ENCODE peak calls at places on chromosomes 4 and X, in ten cellular contexts. V is ureter, U is fibroblast of pulmonary artery, O is B cell, C is K562, Q is HEK293T, Y is kidney tubule cell, B is NCI-H345, R is COR-L47, D is mesenteric fat pad. I is an unnamed sample.

GRCh38 chr4:3267576-3268394 is 18.8 kb downstream of the MSANTD1 start:
- DNase-seq in V (peak; percentile 30), U (no peak), O (no peak), C (no peak), Q (no peak), Y (no peak), B (no peak), R (no peak), D (no peak), I (no peak)

GRCh38 chrX:151742311-151742710 is 7.8 kb downstream of the CNGA2 start:
- DNase-seq in V (no peak), U (no peak), O (no peak), C (no peak), Q (no peak), Y (no peak), B (no peak), R (no peak), D (peak; percentile 64), I (no peak)

GRCh38 chr4:153094435-153094834 is 109.8 kb upstream of the TRIM2 start:
- DNase-seq in V (no peak), U (no peak), O (no peak), C (no peak), Q (no peak), Y (no peak), B (no peak), R (no peak), D (no peak), I (no peak)

GRCh38 chr4:16818005-16818404 is 80.4 kb downstream of the LDB2 start:
- DNase-seq in V (no peak), U (no peak), O (no peak), C (no peak), Q (no peak), Y (no peak), B (no peak), R (no peak), D (no peak), I (no peak)

GRCh38 chr4:168699224-168699878 is 202.5 kb downstream of the PALLD start:
- DNase-seq in V (no peak), U (no peak), O (no peak), C (no peak), Q (no peak), Y (no peak), B (peak; percentile 34), R (peak; percentile 1), D (no peak), I (no peak)

GRCh38 chr4:184343400-184344177 is 125.9 kb upstream of the ENPP6 start:
- DNase-seq in V (peak; percentile 59), U (peak; percentile 78), O (no peak), C (peak; percentile 31), Q (peak; percentile 61), Y (peak; percentile 74), B (peak; percentile 79), R (peak; percentile 65), D (no peak), I (peak; percentile 71)

GRCh38 chr4:98851806-98852205 is 77.1 kb downstream of the EIF4E start:
- DNase-seq in V (no peak), U (peak; percentile 52), O (no peak), C (no peak), Q (peak; percentile 17), Y (no peak), B (no peak), R (no peak), D (no peak), I (no peak)

GRCh38 chr4:74840931-74841330 is 46.6 kb upstream of the BTC start:
- DNase-seq in V (no peak), U (peak; percentile 8), O (no peak), C (no peak), Q (no peak), Y (no peak), B (no peak), R (no peak), D (no peak), I (no peak)

GRCh38 chrX:153769158-153769864 is 5.3 kb downstream of the PLXNB3 start:
- DNase-seq in V (no peak), U (no peak), O (peak; percentile 34), C (no peak), Q (no peak), Y (no peak), B (no peak), R (no peak), D (no peak), I (no peak)

GRCh38 chr4:126727461-126727860 is 905.3 kb upstream of the INTU start:
- DNase-seq in V (no peak), U (peak; percentile 31), O (no peak), C (peak; percentile 21), Q (no peak), Y (no peak), B (peak; percentile 2), R (no peak), D (no peak), I (no peak)

GRCh38 chr4:67575232-67575888 is 16.8 kb downstream of the STAP1 start:
- DNase-seq in V (no peak), U (no peak), O (peak; percentile 41), C (peak; percentile 35), Q (peak; percentile 27), Y (peak; percentile 53), B (no peak), R (no peak), D (no peak), I (no peak)

GRCh38 chr4:11790230-11790629 is 361.5 kb upstream of the HS3ST1 start:
- DNase-seq in V (no peak), U (no peak), O (no peak), C (no peak), Q (no peak), Y (no peak), B (no peak), R (no peak), D (no peak), I (no peak)

GRCh38 chr4:176794151-176794550 is 1.4 kb upstream of the VEGFC start:
- DNase-seq in V (no peak), U (peak; percentile 89), O (no peak), C (no peak), Q (no peak), Y (peak; percentile 56), B (no peak), R (no peak), D (no peak), I (no peak)

GRCh38 chr4:161525121-161525520 is 638.7 kb downstream of the FSTL5 start:
- DNase-seq in V (no peak), U (no peak), O (no peak), C (no peak), Q (no peak), Y (no peak), B (no peak), R (no peak), D (no peak), I (no peak)

GRCh38 chrX:137031517-137032377 is 2.0 kb downstream of the GPR101 start:
- DNase-seq in V (no peak), U (peak; percentile 53), O (peak; percentile 46), C (peak; percentile 43), Q (peak; percentile 68), Y (peak; percentile 46), B (peak; percentile 33), R (peak; percentile 38), D (no peak), I (peak; percentile 57)

GRCh38 chr4:41143721-41144379 is 70.5 kb downstream of the APBB2 start:
- DNase-seq in V (no peak), U (peak; percentile 42), O (no peak), C (no peak), Q (no peak), Y (no peak), B (no peak), R (no peak), D (no peak), I (no peak)

GRCh38 chrX:18620349-18620748 is 51.6 kb downstream of the RS1 start:
- DNase-seq in V (no peak), U (no peak), O (no peak), C (no peak), Q (no peak), Y (peak; percentile 10), B (no peak), R (no peak), D (no peak), I (no peak)

GRCh38 chr4:13953083-13953482 is 325.6 kb upstream of the BOD1L1 start:
- DNase-seq in V (no peak), U (no peak), O (no peak), C (no peak), Q (peak; percentile 20), Y (no peak), B (no peak), R (no peak), D (no peak), I (no peak)

GRCh38 chrX:118807151-118808017 is 16.2 kb upstream of the ZCCHC12 start:
- DNase-seq in V (no peak), U (peak; percentile 70), O (peak; percentile 25), C (peak; percentile 34), Q (peak; percentile 78), Y (peak; percentile 59), B (peak; percentile 40), R (peak; percentile 20), D (no peak), I (peak; percentile 61)

GRCh38 chrX:104165894-104166734 is at the start of gene FAM199X:
- DNase-seq in V (peak; percentile 84), U (peak; percentile 87), O (peak; percentile 89), C (peak; percentile 83), Q (peak; percentile 97), Y (peak; percentile 90), B (peak; percentile 92), R (peak; percentile 75), D (peak; percentile 96), I (peak; percentile 97)

GRCh38 chr4:159497961-159498360 is 395.1 kb downstream of the RAPGEF2 start:
- DNase-seq in V (no peak), U (no peak), O (no peak), C (no peak), Q (no peak), Y (no peak), B (no peak), R (no peak), D (no peak), I (no peak)

GRCh38 chr4:9898596-9899345 is 117.3 kb downstream of the DRD5 start:
- DNase-seq in V (no peak), U (peak; percentile 69), O (no peak), C (no peak), Q (peak; percentile 55), Y (peak; percentile 51), B (no peak), R (no peak), D (no peak), I (no peak)

GRCh38 chr4:144782345-144782744 is 136.4 kb downstream of the HHIP start:
- DNase-seq in V (no peak), U (no peak), O (no peak), C (no peak), Q (no peak), Y (peak; percentile 10), B (no peak), R (no peak), D (no peak), I (no peak)

GRCh38 chr4:173747537-173748257 is 217.7 kb upstream of the HAND2 start:
- DNase-seq in V (no peak), U (no peak), O (no peak), C (no peak), Q (no peak), Y (no peak), B (no peak), R (no peak), D (no peak), I (no peak)

GRCh38 chr4:85005865-85006377 is 39.4 kb upstream of the WDFY3 start:
- DNase-seq in V (no peak), U (peak; percentile 91), O (no peak), C (no peak), Q (no peak), Y (peak; percentile 84), B (no peak), R (no peak), D (no peak), I (no peak)

GRCh38 chrX:129957241-129958099 is 25.0 kb upstream of the BCORL1 start:
- DNase-seq in V (peak; percentile 61), U (peak; percentile 30), O (peak; percentile 80), C (peak; percentile 80), Q (peak; percentile 85), Y (peak; percentile 56), B (peak; percentile 56), R (peak; percentile 42), D (no peak), I (peak; percentile 80)

GRCh38 chr4:176320340-176320975 is 692 bp downstream of the SPCS3 start:
- DNase-seq in V (peak; percentile 92), U (peak; percentile 88), O (peak; percentile 88), C (peak; percentile 72), Q (peak; percentile 64), Y (peak; percentile 87), B (peak; percentile 60), R (peak; percentile 71), D (peak; percentile 96), I (peak; percentile 21)

GRCh38 chr4:71550220-71551190 is 211.7 kb downstream of the SLC4A4 start:
- DNase-seq in V (no peak), U (peak; percentile 32), O (no peak), C (no peak), Q (no peak), Y (peak; percentile 79), B (no peak), R (no peak), D (no peak), I (no peak)